ENCODE peak calls at places on chromosomes 3 and 15, in five cellular contexts. P, V, E, W and J are unnamed samples.

GRCh38 chr15:76253851-76254440 is 57.3 kb downstream of the ETFA start:
- DNase-seq in P (no peak), V (no peak), E (no peak), W (no peak), J (no peak)

GRCh38 chr3:9884555-9885165 is 4.6 kb upstream of the CIDEC start:
- DNase-seq in P (no peak), V (no peak), E (peak), W (no peak), J (no peak)

GRCh38 chr3:189404797-189405484 is 226.2 kb upstream of the TP63 start:
- DNase-seq in P (no peak), V (no peak), E (no peak), W (no peak), J (no peak)

GRCh38 chr15:66566963-66567531 is 1.2 kb upstream of the LCTL start:
- DNase-seq in P (peak), V (peak), E (peak), W (peak), J (peak)

GRCh38 chr3:30658328-30659052 is 52.1 kb downstream of the TGFBR2 start:
- DNase-seq in P (no peak), V (peak), E (no peak), W (no peak), J (no peak)

GRCh38 chr3:52350981-52351761 is 35.1 kb downstream of the DNAH1 start:
- DNase-seq in P (no peak), V (no peak), E (no peak), W (peak), J (no peak)

GRCh38 chr3:24142127-24142526 is 197.0 kb downstream of the NR1D2 start:
- DNase-seq in P (no peak), V (no peak), E (no peak), W (no peak), J (no peak)

GRCh38 chr3:35723480-35724097 is 84.3 kb downstream of the ARPP21 start:
- DNase-seq in P (no peak), V (no peak), E (no peak), W (no peak), J (no peak)

GRCh38 chr15:83612226-83612625 is 41.7 kb upstream of the ADAMTSL3 start:
- DNase-seq in P (no peak), V (no peak), E (no peak), W (no peak), J (no peak)

GRCh38 chr3:114213669-114214541 is 23.5 kb downstream of the ZNF80 start:
- DNase-seq in P (no peak), V (no peak), E (no peak), W (no peak), J (peak)

GRCh38 chr3:112649478-112649735 is 8.5 kb upstream of the CCDC80 start:
- DNase-seq in P (no peak), V (no peak), E (no peak), W (no peak), J (no peak)

GRCh38 chr15:92197761-92198160 is 195.9 kb upstream of the ST8SIA2 start:
- DNase-seq in P (no peak), V (no peak), E (no peak), W (no peak), J (no peak)

GRCh38 chr3:4772171-4772804 is 206.9 kb upstream of the BHLHE40 start:
- DNase-seq in P (no peak), V (peak), E (no peak), W (peak), J (peak)

GRCh38 chr3:100754563-100755334 is 45.5 kb downstream of the TFG start:
- DNase-seq in P (no peak), V (no peak), E (no peak), W (no peak), J (no peak)

GRCh38 chr15:82709421-82710207 is at the start of gene AP3B2:
- DNase-seq in P (peak), V (peak), E (peak), W (peak), J (no peak)

GRCh38 chr3:62558549-62559112 is 185.3 kb upstream of the FEZF2 start:
- DNase-seq in P (peak), V (no peak), E (peak), W (no peak), J (no peak)

GRCh38 chr3:151328298-151329036 is 882 bp downstream of the P2RY13 start:
- DNase-seq in P (no peak), V (no peak), E (no peak), W (no peak), J (no peak)

GRCh38 chr3:52153389-52154096 is 680 bp downstream of the POC1A start:
- DNase-seq in P (peak), V (no peak), E (peak), W (peak), J (no peak)

GRCh38 chr3:132236701-132237651 is 80.2 kb upstream of the ACP3 start:
- DNase-seq in P (no peak), V (no peak), E (no peak), W (no peak), J (no peak)
- H3K27ac ChIP-seq in P (no peak), V (no peak), E (no peak), W (no peak), J (no peak)

DNA sequence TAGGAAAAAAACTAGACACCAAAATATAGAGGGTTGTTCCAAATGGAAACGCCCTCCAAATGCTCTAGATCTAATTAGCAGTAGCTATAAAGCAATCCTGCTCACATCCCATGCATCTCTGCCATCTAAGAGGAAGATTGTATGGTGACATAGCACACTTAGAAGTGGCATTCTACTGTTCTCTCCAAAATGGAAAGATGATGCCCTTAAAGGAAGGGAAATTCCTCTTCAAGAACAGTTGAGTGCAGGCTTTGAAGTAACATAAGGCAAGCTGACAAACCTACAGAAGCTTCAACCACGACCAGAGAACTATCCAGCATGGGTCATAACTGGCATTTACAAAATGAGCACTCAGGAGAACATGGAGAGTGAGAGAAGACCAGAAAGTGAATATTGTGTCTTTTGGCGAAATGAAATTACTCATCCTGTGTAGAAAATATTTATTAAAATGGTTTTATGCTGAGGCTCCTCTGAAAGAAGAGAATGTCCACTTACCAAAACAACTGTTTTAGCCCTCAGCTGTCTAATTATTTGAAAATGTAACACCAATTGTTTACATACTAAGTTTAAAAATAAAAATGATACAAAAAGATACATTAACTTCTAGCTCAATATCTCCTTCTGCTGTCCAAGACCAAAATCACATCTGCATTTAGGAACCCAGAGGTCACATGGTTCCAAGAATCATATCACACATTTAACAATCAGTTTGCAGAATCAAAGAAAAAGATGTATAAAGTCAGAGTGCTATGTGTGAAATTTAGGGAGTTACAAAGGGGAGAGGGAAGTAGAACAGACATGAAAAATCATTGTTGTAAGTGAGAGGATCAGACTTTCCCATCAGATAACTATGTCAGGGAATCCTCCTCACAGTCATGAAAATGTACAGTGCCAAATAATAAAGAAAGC is 216.9 kb downstream of the ATP8B4 start:
- DNase-seq in P (no peak), V (no peak), E (no peak), W (no peak), J (no peak)
- TF ChIP-seq CTCF in P (no peak), V (peak), E (peak), W (peak), J (no peak)

GRCh38 chr3:89635137-89635536 is 527.7 kb downstream of the EPHA3 start:
- DNase-seq in P (no peak), V (no peak), E (no peak), W (no peak), J (no peak)
- H3K27ac ChIP-seq in P (no peak), V (no peak), E (no peak), W (no peak), J (no peak)

DNA sequence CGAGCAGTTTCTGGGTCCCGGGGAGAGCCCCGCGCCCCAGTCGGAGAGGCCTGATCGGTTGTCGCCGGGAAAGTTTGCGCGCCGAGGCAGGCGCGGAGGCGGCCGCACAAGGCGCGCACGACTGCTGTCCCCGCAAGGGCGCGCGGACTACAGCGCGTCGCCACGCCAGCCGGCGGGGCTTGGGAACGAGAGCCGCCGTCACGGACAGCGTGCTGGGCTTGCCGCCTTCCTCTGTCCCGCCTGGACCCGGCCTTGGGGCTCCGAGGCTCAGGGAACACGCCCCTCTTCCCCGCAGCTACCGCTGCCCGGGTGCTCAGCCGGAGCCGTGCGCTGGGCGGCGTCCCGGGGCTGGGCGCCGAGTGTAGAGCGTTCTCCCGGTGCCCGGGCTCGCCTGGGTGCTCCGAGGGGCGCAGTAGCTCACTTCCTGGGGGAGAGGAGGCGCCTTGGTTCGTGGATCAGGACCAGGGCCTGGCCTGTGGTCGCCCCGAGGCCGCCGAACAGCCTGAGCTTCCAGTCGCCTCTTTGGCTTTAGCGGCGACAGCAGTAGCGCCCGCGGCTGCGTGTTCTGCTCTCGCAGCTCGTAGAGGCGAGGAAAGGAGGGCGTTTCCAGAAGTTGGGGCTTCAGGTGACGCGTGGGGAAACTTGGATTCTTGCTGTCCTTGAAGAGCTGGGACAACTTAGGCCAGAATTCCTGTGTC is 226.6 kb upstream of the C2CD4B start:
- DNase-seq in P (peak), V (peak), E (peak), W (peak), J (no peak)
- TF ChIP-seq CTCF in P (peak), V (peak), E (peak), W (peak), J (peak)